ENCODE peak calls at places on chromosomes 3 and 15, in five cellular contexts. One of them, this sample, is unnamed.

GRCh38 chr15:35078221-35078915 is 6.7 kb downstream of the NANOGP8 start:
- DNase-seq in fibroblast of pulmonary artery: peak; percentile 80
- DNase-seq in CD8-positive, alpha-beta T cell: peak; percentile 11
- DNase-seq in heart left ventricle: no peak
- DNase-seq in MCF 10A: peak; percentile 52
- DNase-seq in this sample: peak; percentile 81

GRCh38 chr15:58602823-58603222 is 146.7 kb downstream of the ADAM10 start:
- DNase-seq in MCF 10A: no peak
- DNase-seq in fibroblast of pulmonary artery: no peak
- DNase-seq in CD8-positive, alpha-beta T cell: no peak
- DNase-seq in heart left ventricle: no peak
- DNase-seq in this sample: no peak

GRCh38 chr3:47890832-47891620 is 88.1 kb downstream of the DHX30 start:
- DNase-seq in heart left ventricle: peak; percentile 61
- DNase-seq in fibroblast of pulmonary artery: no peak
- DNase-seq in MCF 10A: no peak
- DNase-seq in CD8-positive, alpha-beta T cell: no peak
- DNase-seq in this sample: no peak

GRCh38 chr3:137612293-137612692 is 151.8 kb upstream of the SOX14 start:
- DNase-seq in CD8-positive, alpha-beta T cell: no peak
- DNase-seq in heart left ventricle: no peak
- DNase-seq in fibroblast of pulmonary artery: no peak
- DNase-seq in MCF 10A: no peak
- DNase-seq in this sample: peak; percentile 36

GRCh38 chr3:172560026-172560425 is 36.8 kb upstream of the TNFSF10 start:
- DNase-seq in MCF 10A: peak; percentile 62
- DNase-seq in fibroblast of pulmonary artery: peak; percentile 41
- DNase-seq in heart left ventricle: no peak
- DNase-seq in CD8-positive, alpha-beta T cell: no peak
- DNase-seq in this sample: no peak

GRCh38 chr3:42519568-42519962 is 17.1 kb downstream of the VIPR1 start:
- DNase-seq in fibroblast of pulmonary artery: no peak
- DNase-seq in CD8-positive, alpha-beta T cell: no peak
- DNase-seq in heart left ventricle: no peak
- DNase-seq in MCF 10A: no peak
- DNase-seq in this sample: no peak

GRCh38 chr3:101722394-101723173 is 1.8 kb upstream of the CEP97 start:
- DNase-seq in fibroblast of pulmonary artery: no peak
- DNase-seq in heart left ventricle: no peak
- DNase-seq in MCF 10A: no peak
- DNase-seq in CD8-positive, alpha-beta T cell: no peak
- DNase-seq in this sample: no peak

GRCh38 chr15:35194296-35194695 is 109.2 kb upstream of the NANOGP8 start:
- DNase-seq in fibroblast of pulmonary artery: peak; percentile 4
- DNase-seq in heart left ventricle: no peak
- DNase-seq in MCF 10A: no peak
- DNase-seq in CD8-positive, alpha-beta T cell: no peak
- DNase-seq in this sample: no peak

GRCh38 chr3:115092220-115092791 is 54.8 kb downstream of the ZBTB20 start:
- DNase-seq in heart left ventricle: peak; percentile 79
- DNase-seq in MCF 10A: peak; percentile 50
- DNase-seq in fibroblast of pulmonary artery: peak; percentile 79
- DNase-seq in CD8-positive, alpha-beta T cell: peak; percentile 63
- DNase-seq in this sample: peak; percentile 15

GRCh38 chr3:39281533-39281932 is 1.7 kb upstream of the CX3CR1 start:
- DNase-seq in CD8-positive, alpha-beta T cell: no peak
- DNase-seq in fibroblast of pulmonary artery: no peak
- DNase-seq in MCF 10A: no peak
- DNase-seq in heart left ventricle: no peak
- DNase-seq in this sample: no peak

GRCh38 chr3:16183601-16184270 is 9.3 kb downstream of the GALNT15 start:
- DNase-seq in fibroblast of pulmonary artery: peak; percentile 90
- DNase-seq in heart left ventricle: no peak
- DNase-seq in MCF 10A: peak; percentile 82
- DNase-seq in CD8-positive, alpha-beta T cell: no peak
- DNase-seq in this sample: no peak

GRCh38 chr15:42194502-42194901 is 13.6 kb downstream of the VPS39 start:
- DNase-seq in CD8-positive, alpha-beta T cell: no peak
- DNase-seq in heart left ventricle: no peak
- DNase-seq in MCF 10A: peak; percentile 96
- DNase-seq in fibroblast of pulmonary artery: peak; percentile 72
- DNase-seq in this sample: no peak

GRCh38 chr3:52831500-52832301 is 1.2 kb upstream of the ITIH4 start:
- DNase-seq in fibroblast of pulmonary artery: peak; percentile 70
- DNase-seq in CD8-positive, alpha-beta T cell: no peak
- DNase-seq in MCF 10A: peak; percentile 93
- DNase-seq in heart left ventricle: peak; percentile 68
- DNase-seq in this sample: no peak

GRCh38 chr3:71910107-71910506 is 125.2 kb upstream of the PROK2 start:
- DNase-seq in MCF 10A: peak; percentile 13
- DNase-seq in fibroblast of pulmonary artery: peak; percentile 15
- DNase-seq in CD8-positive, alpha-beta T cell: no peak
- DNase-seq in heart left ventricle: no peak
- DNase-seq in this sample: peak; percentile 27

GRCh38 chr3:159897331-159898075 is 91.1 kb upstream of the IL12A start:
- DNase-seq in CD8-positive, alpha-beta T cell: no peak
- DNase-seq in fibroblast of pulmonary artery: peak; percentile 88
- DNase-seq in heart left ventricle: no peak
- DNase-seq in MCF 10A: peak; percentile 21
- DNase-seq in this sample: no peak

GRCh38 chr3:165994293-165994692 is 157.1 kb upstream of the BCHE start:
- DNase-seq in fibroblast of pulmonary artery: no peak
- DNase-seq in heart left ventricle: no peak
- DNase-seq in MCF 10A: no peak
- DNase-seq in CD8-positive, alpha-beta T cell: no peak
- DNase-seq in this sample: no peak

GRCh38 chr15:80948651-80949292 is 40.8 kb downstream of the MESD start:
- DNase-seq in fibroblast of pulmonary artery: no peak
- DNase-seq in heart left ventricle: no peak
- DNase-seq in MCF 10A: no peak
- DNase-seq in CD8-positive, alpha-beta T cell: no peak
- DNase-seq in this sample: no peak

GRCh38 chr3:58521917-58522680 is 14.9 kb downstream of the ACOX2 start:
- DNase-seq in heart left ventricle: no peak
- DNase-seq in MCF 10A: no peak
- DNase-seq in fibroblast of pulmonary artery: no peak
- DNase-seq in CD8-positive, alpha-beta T cell: no peak
- DNase-seq in this sample: peak; percentile 63

GRCh38 chr3:107431048-107431297 is 53.7 kb downstream of the CCDC54 start:
- DNase-seq in MCF 10A: peak; percentile 49
- DNase-seq in fibroblast of pulmonary artery: no peak
- DNase-seq in CD8-positive, alpha-beta T cell: peak; percentile 21
- DNase-seq in heart left ventricle: peak; percentile 61
- DNase-seq in this sample: no peak

This sample was measured in H7.